ENCODE peak calls at places on chromosomes 11 and 22, in four cellular contexts. V is hepatocyte, A is fibroblast of lung, O is GM23338. Y is an unnamed sample.

GRCh38 chr11:63573881-63574855 is 11.0 kb upstream of the PLAAT2 start:
- DNase-seq in O (no peak), V (peak; percentile 87), A (peak; percentile 91), Y (peak; percentile 77)

GRCh38 chr11:10413268-10413667 is 41.8 kb upstream of the AMPD3 start:
- DNase-seq in V (no peak), O (no peak), A (peak; percentile 26), Y (no peak)

GRCh38 chr22:48884786-48885185 is 942.9 kb downstream of the BRD1 start:
- DNase-seq in V (no peak), A (no peak), O (no peak), Y (no peak)

GRCh38 chr11:39374963-39375698 is 2084.3 kb downstream of the LRRC4C start:
- DNase-seq in O (peak; percentile 53), V (peak; percentile 58), A (peak; percentile 27), Y (peak; percentile 28)

GRCh38 chr11:78192223-78192719 is 3.6 kb downstream of the USP35 start:
- DNase-seq in O (no peak), A (no peak), V (no peak), Y (peak; percentile 23)

GRCh38 chr11:35814026-35814425 is 129.8 kb upstream of the LDLRAD3 start:
- DNase-seq in O (no peak), V (no peak), A (no peak), Y (no peak)

GRCh38 chr11:8262552-8263108 is 1.0 kb downstream of the LMO1 start:
- DNase-seq in O (peak; percentile 83), V (peak; percentile 66), A (peak; percentile 49), Y (peak; percentile 86)

GRCh38 chr11:134288486-134288885 is 12.3 kb downstream of the GLB1L3 start:
- DNase-seq in V (no peak), A (no peak), O (no peak), Y (no peak)

GRCh38 chr11:119107538-119108150 is 500 bp downstream of the C2CD2L start:
- DNase-seq in V (peak; percentile 39), A (no peak), O (no peak), Y (peak; percentile 48)

GRCh38 chr11:28581286-28582242 is 473.4 kb downstream of the METTL15 start:
- DNase-seq in O (peak; percentile 21), V (no peak), A (no peak), Y (peak; percentile 66)

GRCh38 chr11:117095301-117096139 is 2.7 kb downstream of the SIK3 start:
- DNase-seq in V (no peak), A (peak; percentile 66), O (no peak), Y (peak; percentile 74)

GRCh38 chr11:62025429-62026105 is 58.1 kb upstream of the FTH1 start:
- DNase-seq in A (peak; percentile 99), O (no peak), V (peak; percentile 87), Y (peak; percentile 96)

GRCh38 chr11:61037694-61038093 is 64.6 kb upstream of the CD5 start:
- DNase-seq in A (no peak), O (no peak), V (no peak), Y (no peak)

GRCh38 chr11:29449280-29450074 is 567.4 kb downstream of the KCNA4 start:
- DNase-seq in V (no peak), A (no peak), O (no peak), Y (peak; percentile 27)

GRCh38 chr22:26792522-26792921 is 135.1 kb downstream of the MIAT start:
- DNase-seq in V (no peak), A (no peak), O (no peak), Y (no peak)

GRCh38 chr22:29945435-29945834 is 62.5 kb downstream of the MTMR3 start:
- DNase-seq in A (no peak), V (no peak), O (no peak), Y (no peak)

GRCh38 chr11:46673713-46674462 is 26.5 kb downstream of the ARHGAP1 start:
- DNase-seq in V (no peak), A (no peak), O (no peak), Y (no peak)

GRCh38 chr22:29765905-29766631 is 739 bp downstream of the ZMAT5 start:
- DNase-seq in V (peak; percentile 61), A (no peak), O (no peak), Y (peak; percentile 36)

GRCh38 chr11:127862406-127862805 is 725.0 kb downstream of the ETS1 start:
- DNase-seq in A (no peak), O (peak; percentile 23), V (no peak), Y (peak; percentile 9)

GRCh38 chr11:134436781-134437180 is 24.7 kb upstream of the B3GAT1 start:
- DNase-seq in V (no peak), O (no peak), A (no peak), Y (no peak)

GRCh38 chr22:24894220-24894975 is 52.1 kb downstream of the LHFPL7 start:
- DNase-seq in A (peak; percentile 97), V (peak; percentile 89), O (peak; percentile 15), Y (peak; percentile 96)

GRCh38 chr11:75537740-75538139 is 12.0 kb upstream of the GDPD5 start:
- DNase-seq in O (no peak), A (no peak), V (no peak), Y (no peak)

GRCh38 chr11:47104337-47104950 is 72.2 kb downstream of the ARFGAP2 start:
- DNase-seq in O (peak; percentile 75), V (no peak), A (peak; percentile 24), Y (peak; percentile 56)

GRCh38 chr11:85759915-85760314 is 51.0 kb downstream of the SYTL2 start:
- DNase-seq in A (peak; percentile 89), V (no peak), O (peak; percentile 22), Y (peak; percentile 88)

GRCh38 chr22:22410121-22410520 is 98.4 kb downstream of the ZNF280B start:
- DNase-seq in V (no peak), O (no peak), A (no peak), Y (no peak)

DNA sequence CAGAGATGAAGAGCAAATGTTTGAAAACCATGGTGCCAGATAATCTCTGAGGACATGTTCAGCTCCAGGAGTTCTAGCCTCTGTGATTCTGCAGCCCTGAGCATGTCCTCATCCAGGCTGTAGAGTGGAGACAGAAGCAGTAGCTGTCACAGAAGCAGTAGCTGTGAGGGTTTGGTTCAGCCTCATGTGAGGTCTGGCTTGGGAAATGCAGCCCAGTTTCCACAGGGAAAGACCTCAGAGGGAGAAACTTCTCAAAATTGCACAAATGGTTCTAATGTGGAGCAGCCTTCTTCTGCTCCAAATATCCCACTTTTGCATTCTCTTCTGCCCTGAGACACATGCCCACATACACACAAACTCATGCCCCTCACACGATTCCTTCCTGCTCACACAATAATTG is 48.4 kb downstream of the DBX1 start:
- DNase-seq in O (no peak), V (no peak), A (no peak), Y (peak; percentile 59)
- H3K4me2 ChIP-seq in O (no peak overlapping the region), V (peak overlapping the region; percentile 55), A (peak overlapping the region; percentile 75), Y (peak overlapping the region; percentile 76)

DNA sequence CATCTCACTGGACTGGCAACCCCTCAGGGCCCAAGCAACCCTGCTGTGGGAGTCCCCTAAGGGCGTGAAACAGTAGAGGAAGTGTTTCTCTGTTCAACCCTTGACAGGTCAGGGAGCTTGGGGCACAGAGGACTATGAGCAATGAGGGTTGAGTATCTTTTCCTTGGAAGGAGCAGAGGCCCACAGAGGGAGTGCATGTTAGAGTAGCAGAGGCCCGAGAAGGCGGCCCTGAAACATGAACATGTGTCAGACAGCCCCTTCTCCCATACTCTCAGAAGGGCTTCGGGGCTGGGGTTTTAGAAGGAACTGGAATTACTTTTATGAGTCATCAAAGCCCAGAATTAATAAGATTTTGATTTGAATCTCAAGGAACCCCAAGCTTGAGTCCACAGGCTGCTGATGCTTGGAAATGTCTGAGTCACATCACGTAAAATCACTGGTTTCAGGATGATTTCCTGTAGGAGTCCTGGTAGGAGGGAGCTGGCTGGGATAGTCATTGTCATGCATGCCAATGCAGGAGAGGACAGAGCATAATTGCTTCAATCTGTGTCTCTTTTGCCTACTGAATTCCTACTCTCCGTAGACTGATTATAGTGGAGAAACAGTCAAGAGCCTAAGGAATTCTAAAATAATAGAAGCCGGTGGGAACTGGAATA is 22.6 kb downstream of the C11orf71 start:
- DNase-seq in V (peak; percentile 15), A (no peak), O (peak; percentile 35), Y (peak; percentile 94)
- H3K4me3 ChIP-seq in V (no peak overlapping the region), A (no peak overlapping the region), O (no peak overlapping the region), Y (peak overlapping the region; percentile 23)

GRCh38 chr22:38843201-38843715 is 570 bp downstream of the NPTXR start:
- DNase-seq in V (peak; percentile 92), A (peak; percentile 83), O (peak; percentile 73), Y (peak; percentile 86)

GRCh38 chr22:38843716-38844660 is at the start of gene NPTXR:
- DNase-seq in O (peak; percentile 69), V (peak; percentile 81), A (peak; percentile 34), Y (peak; percentile 82)

GRCh38 chr22:38841211-38841610 is 2.6 kb downstream of the NPTXR start:
- DNase-seq in V (no peak), O (no peak), A (no peak), Y (no peak)

GRCh38 chr22:38841635-38842034 is 2.2 kb downstream of the NPTXR start:
- DNase-seq in V (no peak), O (no peak), A (no peak), Y (no peak)

DNA sequence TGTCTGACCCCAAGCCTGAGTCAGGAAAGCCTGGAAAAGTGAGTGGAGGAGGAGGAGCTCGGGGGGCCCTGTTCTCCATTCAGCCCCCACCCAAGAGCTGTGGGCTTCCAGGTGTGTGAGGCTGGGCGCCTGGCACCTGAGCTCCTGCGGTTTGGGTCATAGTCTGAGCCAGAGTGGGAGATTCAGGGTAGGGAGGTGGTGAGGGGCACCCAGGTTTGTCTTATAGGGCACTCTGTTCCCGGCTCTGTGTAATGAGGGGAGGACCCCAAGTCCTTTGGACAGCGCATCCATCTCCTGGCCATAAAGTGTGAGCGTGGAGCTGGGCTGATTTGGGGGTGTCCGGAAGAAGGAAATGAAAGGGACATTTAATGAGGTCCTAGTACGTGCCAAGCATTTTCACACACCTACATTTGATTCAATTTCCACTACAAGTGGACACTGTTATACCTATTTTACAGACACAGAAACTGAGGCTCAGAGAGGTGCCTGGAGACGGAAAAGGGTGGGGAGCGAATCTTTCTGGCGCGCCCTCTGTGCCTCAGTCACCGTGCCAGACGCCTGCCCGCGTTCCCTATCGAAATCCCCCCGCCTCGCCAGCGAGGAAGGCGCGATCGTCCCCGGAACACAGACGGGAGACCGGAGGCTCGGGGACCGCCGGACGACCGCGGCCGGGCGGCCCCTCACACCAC is 1.2 kb downstream of the NPTXR start:
- DNase-seq in O (no peak), V (no peak), A (no peak), Y (no peak)
- H3K4me2 ChIP-seq in O (peak overlapping the region; percentile 85), V (peak overlapping the region; percentile 88), A (no peak overlapping the region), Y (peak overlapping the region; percentile 35)

GRCh38 chr11:114209904-114210303 is 86.3 kb upstream of the NNMT start:
- DNase-seq in O (no peak), A (no peak), V (peak; percentile 75), Y (no peak)

GRCh38 chr11:114213622-114214021 is 82.6 kb upstream of the NNMT start:
- DNase-seq in V (no peak), A (no peak), O (no peak), Y (no peak)

GRCh38 chr11:114209343-114209742 is 86.9 kb upstream of the NNMT start:
- DNase-seq in V (no peak), O (no peak), A (no peak), Y (no peak)

GRCh38 chr11:114208371-114208770 is 87.8 kb upstream of the NNMT start:
- DNase-seq in O (no peak), V (no peak), A (no peak), Y (no peak)

DNA sequence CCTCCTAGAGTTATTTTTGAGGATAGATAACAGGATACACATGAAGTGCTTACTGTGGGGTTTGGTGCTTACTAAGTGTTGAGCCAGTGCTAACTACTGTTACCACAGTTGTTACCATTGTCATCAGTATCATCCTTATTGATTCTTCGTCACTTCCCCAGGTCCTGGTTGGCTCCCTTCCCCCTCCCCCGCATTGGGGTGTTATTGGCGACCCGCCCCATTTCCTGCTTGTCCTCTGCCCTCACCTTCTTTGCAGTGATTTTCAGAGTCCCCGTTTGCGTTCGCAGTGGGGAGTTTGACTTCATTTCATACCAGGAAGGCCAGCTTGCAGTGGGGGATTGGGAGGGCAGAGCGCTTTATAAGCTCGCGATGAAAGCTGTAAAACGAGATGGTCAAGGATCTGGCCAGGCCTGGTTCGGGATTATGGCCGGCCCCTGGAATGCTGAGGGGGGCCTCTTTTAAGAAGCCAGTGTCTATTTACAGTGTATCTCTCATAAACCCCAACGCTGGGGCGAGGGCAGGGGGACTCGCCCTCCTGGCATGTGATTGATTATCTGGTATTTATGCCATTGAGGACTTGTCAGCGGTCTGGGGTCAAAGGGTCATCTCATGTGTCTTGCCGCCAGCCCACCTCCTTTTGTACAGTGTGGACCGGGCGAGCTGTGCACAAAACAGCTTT is 84.6 kb upstream of the NNMT start:
- DNase-seq in O (peak; percentile 38), A (no peak), V (peak; percentile 31), Y (no peak)
- H3K4me3 ChIP-seq in O (no peak overlapping the region), A (no peak overlapping the region), V (no peak overlapping the region), Y (no peak overlapping the region)